ENCODE peak calls at places on chromosome 19, in four cellular contexts. I is IMR-90, S is kidney epithelial cell, G is fibroblast of pulmonary artery. W is an unnamed sample.

GRCh38 chr19:53540091-53540490 is 2.1 kb downstream of the ZNF331 start:
- DNase-seq in I (no peak), S (no peak), G (no peak), W (no peak)

GRCh38 chr19:47778089-47778953 is at the start of gene SELENOW:
- DNase-seq in I (peak; percentile 46), S (no peak), G (peak; percentile 65), W (peak; percentile 60)

GRCh38 chr19:43367822-43368221 is 14.3 kb downstream of the CD177 start:
- DNase-seq in I (no peak), S (no peak), G (no peak), W (no peak)

GRCh38 chr19:38650911-38651584 is 3.6 kb downstream of the ACTN4 start:
- DNase-seq in I (peak; percentile 60), S (no peak), G (peak; percentile 96), W (peak; percentile 95)

GRCh38 chr19:13984186-13984585 is 21.9 kb downstream of the RFX1 start:
- DNase-seq in I (no peak), S (no peak), G (no peak), W (no peak)

GRCh38 chr19:12841094-12841493 is 2.8 kb downstream of the MAST1 start:
- DNase-seq in I (peak; percentile 20), S (no peak), G (peak; percentile 49), W (no peak)

GRCh38 chr19:21133633-21134032 is 8.2 kb upstream of the ZNF431 start:
- DNase-seq in I (no peak), S (no peak), G (no peak), W (no peak)

GRCh38 chr19:11651062-11651461 is 53.8 kb downstream of the ZNF627 start:
- DNase-seq in I (no peak), S (no peak), G (no peak), W (no peak)

GRCh38 chr19:3034194-3034844 is 5.2 kb upstream of the TLE2 start:
- DNase-seq in I (peak; percentile 64), S (no peak), G (peak; percentile 53), W (peak; percentile 30)

GRCh38 chr19:3304871-3305423 is 61.4 kb upstream of the NFIC start:
- DNase-seq in I (peak; percentile 41), S (no peak), G (peak; percentile 76), W (peak; percentile 33)

GRCh38 chr19:31314156-31314555 is 35.1 kb downstream of the TSHZ3 start:
- DNase-seq in I (no peak), S (no peak), G (no peak), W (no peak)

GRCh38 chr19:2503521-2504109 is 27.7 kb downstream of the GADD45B start:
- DNase-seq in I (peak; percentile 78), S (no peak), G (peak; percentile 60), W (peak; percentile 88)

GRCh38 chr19:1661995-1662394 is 9.6 kb upstream of the TCF3 start:
- DNase-seq in I (no peak), S (no peak), G (no peak), W (no peak)

GRCh38 chr19:7855426-7856276 is 18.5 kb downstream of the PRR36 start:
- DNase-seq in I (no peak), S (no peak), G (no peak), W (no peak)

GRCh38 chr19:47381653-47382279 is 32.7 kb downstream of the DHX34 start:
- DNase-seq in I (no peak), S (no peak), G (no peak), W (no peak)

GRCh38 chr19:47022541-47023447 is 3.2 kb downstream of the NPAS1 start:
- DNase-seq in I (no peak), S (no peak), G (no peak), W (no peak)

GRCh38 chr19:34430738-34431625 is 2.8 kb downstream of the UBA2 start:
- DNase-seq in I (peak; percentile 68), S (peak; percentile 14), G (peak; percentile 70), W (peak; percentile 53)

GRCh38 chr19:43467730-43468129 is 2.3 kb upstream of the LYPD3 start:
- DNase-seq in I (peak; percentile 70), S (no peak), G (peak; percentile 66), W (peak; percentile 38)

GRCh38 chr19:55086730-55087541 is 11.3 kb downstream of the EPS8L1 start:
- DNase-seq in I (peak; percentile 91), S (peak; percentile 80), G (peak; percentile 95), W (peak; percentile 87)

GRCh38 chr19:47729799-47730520 is 15.4 kb upstream of the NOP53 start:
- DNase-seq in I (no peak), S (no peak), G (peak; percentile 44), W (no peak)

GRCh38 chr19:41853768-41854167 is 6.3 kb upstream of the RPS19 start:
- DNase-seq in I (no peak), S (no peak), G (no peak), W (no peak)

GRCh38 chr19:51339313-51339686 is 2.6 kb downstream of the VSIG10L start:
- DNase-seq in I (no peak), S (no peak), G (no peak), W (no peak)

GRCh38 chr19:42343344-42344110 is 18.1 kb downstream of the MEGF8 start:
- DNase-seq in I (no peak), S (no peak), G (no peak), W (no peak)

GRCh38 chr19:12580180-12580694 is 29.0 kb upstream of the ZNF564 start:
- DNase-seq in I (peak; percentile 89), S (no peak), G (peak; percentile 45), W (peak; percentile 74)

GRCh38 chr19:12815088-12815487 is 8.7 kb downstream of the RNASEH2A start:
- DNase-seq in I (no peak), S (no peak), G (no peak), W (no peak)

GRCh38 chr19:39409886-39410619 is 2.4 kb upstream of the PLEKHG2 start:
- DNase-seq in I (no peak), S (no peak), G (peak; percentile 83), W (peak; percentile 67)

GRCh38 chr19:14517840-14518505 is at the start of gene DNAJB1:
- DNase-seq in I (peak; percentile 64), S (no peak), G (peak; percentile 74), W (peak; percentile 82)

GRCh38 chr19:52935434-52935833 is 12.2 kb upstream of the ZNF888 start:
- DNase-seq in I (peak; percentile 58), S (no peak), G (peak; percentile 20), W (no peak)

GRCh38 chr19:48806818-48807589 is 3.8 kb downstream of the BCAT2 start:
- DNase-seq in I (peak; percentile 39), S (no peak), G (peak; percentile 63), W (peak; percentile 37)

GRCh38 chr19:8392017-8392591 is 1.9 kb downstream of the RAB11B start:
- DNase-seq in I (no peak), S (no peak), G (no peak), W (peak; percentile 58)

GRCh38 chr19:2180881-2181617 is 17.3 kb downstream of the DOT1L start:
- DNase-seq in I (no peak), S (no peak), G (no peak), W (no peak)

GRCh38 chr19:46481187-46481586 is 9.8 kb upstream of the PNMA8A start:
- DNase-seq in I (peak; percentile 55), S (no peak), G (peak; percentile 51), W (no peak)

GRCh38 chr19:47141695-47142094 is 11.1 kb downstream of the SAE1 start:
- DNase-seq in I (no peak), S (no peak), G (no peak), W (no peak)

GRCh38 chr19:17767559-17767958 is 16.3 kb downstream of the FCHO1 start:
- DNase-seq in I (no peak), S (no peak), G (no peak), W (no peak)

GRCh38 chr19:17762505-17763229 is 11.4 kb downstream of the FCHO1 start:
- DNase-seq in I (peak; percentile 62), S (no peak), G (peak; percentile 67), W (peak; percentile 35)

GRCh38 chr19:17765069-17765618 is 13.9 kb downstream of the FCHO1 start:
- DNase-seq in I (no peak), S (no peak), G (no peak), W (no peak)

GRCh38 chr19:17764348-17764747 is 13.1 kb downstream of the FCHO1 start:
- DNase-seq in I (no peak), S (no peak), G (no peak), W (no peak)

GRCh38 chr19:17766543-17767131 is 15.4 kb downstream of the FCHO1 start:
- DNase-seq in I (peak; percentile 77), S (no peak), G (peak; percentile 90), W (peak; percentile 77)
- TF ChIP-seq CTCF in I (peak; percentile 81), S (peak; percentile 98), G (peak; percentile 99), W (peak; percentile 96)

DNA sequence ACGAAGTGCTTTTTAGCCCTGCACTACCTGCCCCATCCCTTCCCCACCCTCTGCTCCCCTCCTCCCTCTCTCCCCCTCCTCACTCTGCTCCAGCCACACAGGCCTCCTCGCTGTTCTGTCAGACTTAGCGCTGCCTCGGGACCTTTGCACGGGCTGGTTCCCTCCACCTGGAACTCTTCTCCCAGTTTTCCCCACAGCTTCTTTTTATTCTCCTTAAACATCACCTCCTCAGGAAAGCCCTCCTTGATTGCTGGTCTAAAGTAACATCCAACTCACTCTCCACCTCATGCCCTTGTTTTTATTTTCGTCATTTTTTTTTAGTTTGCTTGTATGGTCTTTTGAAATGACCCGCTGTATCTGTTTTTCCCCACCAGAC is 19.6 kb upstream of the ZNRF4 start:
- DNase-seq in I (no peak), S (no peak), G (no peak), W (no peak)
- H3K4me3 ChIP-seq in I (no peak overlapping the region), S (no peak overlapping the region), G (no peak overlapping the region), W (no peak overlapping the region)

GRCh38 chr19:56900573-56901097 is 60.1 kb upstream of the PEG3 start:
- DNase-seq in I (no peak), S (no peak), G (no peak), W (no peak)
- TF ChIP-seq CTCF in I (no peak), S (no peak), G (no peak), W (no peak)

DNA sequence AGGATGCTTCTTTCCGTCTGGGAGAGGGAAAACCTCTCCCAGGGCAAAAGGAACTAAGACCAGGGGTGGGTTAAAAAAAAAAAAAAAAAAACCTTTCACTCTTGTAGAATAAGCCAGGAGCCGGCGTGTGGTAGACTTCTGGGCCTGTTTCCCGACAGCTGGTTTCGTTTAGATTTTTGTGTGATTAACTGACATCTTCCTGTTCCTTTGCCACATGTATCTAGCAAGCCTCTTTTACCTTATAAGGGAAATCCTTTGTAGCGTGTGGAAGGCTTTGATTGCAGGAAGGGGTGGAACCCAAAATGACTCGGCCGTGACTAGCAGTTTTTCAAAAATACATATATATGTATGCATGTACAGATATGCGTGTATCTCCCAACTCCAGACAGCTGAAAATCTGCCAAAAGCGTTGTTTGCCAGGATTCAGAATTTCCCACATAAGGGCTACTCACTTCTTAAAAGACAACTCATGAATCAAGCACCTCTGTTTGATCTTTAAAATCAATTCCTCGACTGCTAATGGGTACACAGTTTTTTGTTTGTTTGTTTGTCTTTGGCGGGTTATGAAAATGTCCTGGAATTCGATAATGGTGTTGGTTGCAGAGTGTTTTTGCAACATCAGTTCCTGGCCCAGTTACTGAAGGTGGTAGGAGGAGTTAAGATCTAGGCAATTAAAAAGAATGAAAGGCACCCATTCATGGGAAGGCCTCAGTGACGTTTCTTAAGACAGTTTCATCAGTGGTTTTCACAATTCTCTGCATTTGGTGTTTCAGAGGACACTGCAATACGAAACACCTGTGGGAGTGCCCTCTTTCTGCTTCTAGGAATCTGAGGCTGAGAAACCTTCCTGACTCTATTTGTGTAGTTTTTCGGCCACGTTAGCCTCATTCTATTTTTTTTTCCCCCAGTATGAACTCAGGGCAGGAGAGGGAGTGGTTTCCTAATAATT is 2.7 kb downstream of the TPM4 start:
- DNase-seq in I (peak; percentile 98), S (peak; percentile 63), G (peak; percentile 97), W (peak; percentile 98)
- H3K4me3 ChIP-seq in I (peak overlapping the region; percentile 97), S (peak overlapping the region; percentile 99), G (peak overlapping the region; percentile 98), W (peak overlapping the region; percentile 99)